ENCODE peak calls at places on chromosomes 5 and 9, in six cellular contexts. One of them, this sample, is unnamed.

GRCh38 chr9:115296831-115297565 is 179.0 kb upstream of the TNC start:
- DNase-seq in H1: no peak
- DNase-seq in trophoblast cell: no peak
- DNase-seq in mesenchymal stem cell: peak; percentile 28
- DNase-seq in IMR-90: no peak
- DNase-seq in neuronal stem cell: no peak
- DNase-seq in this sample: peak; percentile 45

GRCh38 chr9:121672213-121672612 is 20.8 kb downstream of the DAB2IP start:
- DNase-seq in mesenchymal stem cell: no peak
- DNase-seq in H1: no peak
- DNase-seq in neuronal stem cell: no peak
- DNase-seq in trophoblast cell: peak; percentile 27
- DNase-seq in IMR-90: peak; percentile 40
- DNase-seq in this sample: no peak

GRCh38 chr5:168747987-168748777 is 169.0 kb upstream of the PANK3 start:
- DNase-seq in IMR-90: no peak
- DNase-seq in mesenchymal stem cell: no peak
- DNase-seq in H1: peak; percentile 68
- DNase-seq in trophoblast cell: peak; percentile 81
- DNase-seq in neuronal stem cell: peak; percentile 66
- DNase-seq in this sample: peak; percentile 90

GRCh38 chr9:16413509-16414016 is 456.9 kb downstream of the BNC2 start:
- DNase-seq in trophoblast cell: peak; percentile 95
- DNase-seq in IMR-90: peak; percentile 98
- DNase-seq in mesenchymal stem cell: peak; percentile 96
- DNase-seq in neuronal stem cell: no peak
- DNase-seq in H1: no peak
- DNase-seq in this sample: no peak

GRCh38 chr9:135216666-135217431 is 129.4 kb downstream of the OLFM1 start:
- DNase-seq in IMR-90: no peak
- DNase-seq in mesenchymal stem cell: no peak
- DNase-seq in H1: no peak
- DNase-seq in trophoblast cell: no peak
- DNase-seq in neuronal stem cell: no peak
- DNase-seq in this sample: peak; percentile 28

GRCh38 chr9:125586173-125586512 is 120.9 kb downstream of the MAPKAP1 start:
- DNase-seq in trophoblast cell: no peak
- DNase-seq in neuronal stem cell: no peak
- DNase-seq in IMR-90: no peak
- DNase-seq in mesenchymal stem cell: no peak
- DNase-seq in H1: no peak
- DNase-seq in this sample: no peak

GRCh38 chr5:95841914-95842812 is 19.6 kb upstream of the GLRX start:
- DNase-seq in H1: no peak
- DNase-seq in IMR-90: peak; percentile 71
- DNase-seq in trophoblast cell: peak; percentile 80
- DNase-seq in neuronal stem cell: no peak
- DNase-seq in mesenchymal stem cell: peak; percentile 92
- DNase-seq in this sample: no peak

GRCh38 chr9:6819112-6819511 is 61.3 kb downstream of the KDM4C start:
- DNase-seq in mesenchymal stem cell: no peak
- DNase-seq in neuronal stem cell: no peak
- DNase-seq in trophoblast cell: no peak
- DNase-seq in H1: no peak
- DNase-seq in IMR-90: no peak
- DNase-seq in this sample: no peak

GRCh38 chr9:34507966-34508365 is 14.8 kb downstream of the ENHO start:
- DNase-seq in neuronal stem cell: no peak
- DNase-seq in mesenchymal stem cell: no peak
- DNase-seq in H1: no peak
- DNase-seq in trophoblast cell: no peak
- DNase-seq in IMR-90: no peak
- DNase-seq in this sample: no peak

GRCh38 chr9:14690986-14691730 is 2.1 kb downstream of the ZDHHC21 start:
- DNase-seq in mesenchymal stem cell: peak; percentile 7
- DNase-seq in IMR-90: no peak
- DNase-seq in H1: no peak
- DNase-seq in trophoblast cell: no peak
- DNase-seq in neuronal stem cell: no peak
- DNase-seq in this sample: no peak

GRCh38 chr5:181133610-181134231 is 2.8 kb upstream of the OR2V1 start:
- DNase-seq in mesenchymal stem cell: peak; percentile 43
- DNase-seq in neuronal stem cell: no peak
- DNase-seq in H1: no peak
- DNase-seq in IMR-90: peak; percentile 51
- DNase-seq in trophoblast cell: peak; percentile 20
- DNase-seq in this sample: no peak

GRCh38 chr9:124248066-124248465 is 9.7 kb upstream of the NEK6 start:
- DNase-seq in neuronal stem cell: no peak
- DNase-seq in H1: no peak
- DNase-seq in mesenchymal stem cell: no peak
- DNase-seq in trophoblast cell: no peak
- DNase-seq in IMR-90: no peak
- DNase-seq in this sample: no peak

GRCh38 chr5:88683506-88684135 is 199.4 kb downstream of the MEF2C start:
- DNase-seq in trophoblast cell: peak; percentile 29
- DNase-seq in neuronal stem cell: no peak
- DNase-seq in IMR-90: no peak
- DNase-seq in H1: no peak
- DNase-seq in mesenchymal stem cell: no peak
- DNase-seq in this sample: peak; percentile 88

GRCh38 chr5:34459908-34460307 is 196.2 kb upstream of the RAI14 start:
- DNase-seq in neuronal stem cell: no peak
- DNase-seq in trophoblast cell: no peak
- DNase-seq in H1: no peak
- DNase-seq in mesenchymal stem cell: no peak
- DNase-seq in IMR-90: no peak
- DNase-seq in this sample: no peak

GRCh38 chr9:131685753-131686706 is 53.8 kb downstream of the RAPGEF1 start:
- DNase-seq in IMR-90: no peak
- DNase-seq in mesenchymal stem cell: no peak
- DNase-seq in H1: no peak
- DNase-seq in neuronal stem cell: no peak
- DNase-seq in trophoblast cell: no peak
- DNase-seq in this sample: no peak

GRCh38 chr5:122187426-122187825 is 58.1 kb downstream of the ZNF474 start:
- DNase-seq in H1: no peak
- DNase-seq in trophoblast cell: no peak
- DNase-seq in mesenchymal stem cell: no peak
- DNase-seq in neuronal stem cell: no peak
- DNase-seq in IMR-90: no peak
- DNase-seq in this sample: no peak

GRCh38 chr9:112754578-112754977 is 4.0 kb downstream of the SNX30 start:
- DNase-seq in H1: peak; percentile 23
- DNase-seq in trophoblast cell: no peak
- DNase-seq in mesenchymal stem cell: no peak
- DNase-seq in IMR-90: peak; percentile 71
- DNase-seq in neuronal stem cell: no peak
- DNase-seq in this sample: no peak

GRCh38 chr5:130885027-130885426 is 280.0 kb downstream of the HINT1 start:
- DNase-seq in mesenchymal stem cell: no peak
- DNase-seq in IMR-90: no peak
- DNase-seq in neuronal stem cell: no peak
- DNase-seq in trophoblast cell: no peak
- DNase-seq in H1: no peak
- DNase-seq in this sample: no peak

GRCh38 chr5:16593013-16593412 is 23.8 kb downstream of the RETREG1 start:
- DNase-seq in mesenchymal stem cell: no peak
- DNase-seq in IMR-90: no peak
- DNase-seq in neuronal stem cell: no peak
- DNase-seq in trophoblast cell: no peak
- DNase-seq in H1: no peak
- DNase-seq in this sample: no peak

GRCh38 chr9:93825348-93826115 is 129.6 kb downstream of the BARX1 start:
- DNase-seq in trophoblast cell: no peak
- DNase-seq in H1: no peak
- DNase-seq in IMR-90: no peak
- DNase-seq in mesenchymal stem cell: no peak
- DNase-seq in neuronal stem cell: no peak
- DNase-seq in this sample: no peak

DNA sequence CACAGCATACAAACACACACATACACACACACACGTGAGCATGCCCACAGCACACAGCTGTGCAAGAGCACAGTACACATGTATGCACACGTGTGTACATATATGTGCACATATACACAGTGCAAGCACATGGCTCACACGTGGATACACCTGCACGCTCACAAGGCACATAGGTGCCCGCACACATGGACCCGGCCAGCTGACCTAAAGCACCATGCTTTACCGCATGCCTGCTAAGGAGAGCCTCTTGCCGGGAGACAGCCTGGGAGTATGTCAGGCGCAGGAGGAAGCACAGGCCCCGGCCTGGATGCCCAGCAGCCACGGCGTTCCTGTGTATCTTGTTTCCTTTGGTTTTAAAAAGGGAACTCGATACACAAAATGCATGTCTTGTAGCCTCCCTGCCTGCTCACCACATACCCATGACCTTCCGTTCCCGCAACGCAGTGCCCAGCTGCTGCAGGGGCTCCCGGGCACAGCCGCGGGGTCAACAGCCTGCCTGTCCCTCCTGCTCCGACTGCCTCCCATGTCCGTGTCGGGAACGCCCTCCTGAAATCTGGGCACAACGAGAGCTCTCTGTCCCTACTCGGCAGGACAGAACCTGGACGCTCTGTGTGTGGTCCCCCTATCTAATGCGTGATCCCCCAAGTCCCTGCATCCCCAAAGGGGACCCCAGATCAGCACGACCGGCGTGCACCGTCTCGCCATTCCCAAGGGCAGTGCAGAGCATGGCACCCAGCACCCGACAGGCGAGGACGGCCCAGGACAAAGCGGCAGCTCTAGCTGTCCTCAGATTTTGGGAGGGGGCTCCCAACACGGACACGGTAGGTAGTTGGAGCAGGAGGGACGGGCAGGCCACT is 3.6 kb downstream of the SLC12A7 start:
- DNase-seq in trophoblast cell: no peak
- DNase-seq in mesenchymal stem cell: no peak
- DNase-seq in IMR-90: no peak
- DNase-seq in neuronal stem cell: no peak
- DNase-seq in H1: no peak
- DNase-seq in this sample: no peak
- H4K91ac ChIP-seq in trophoblast cell: no peak overlapping the region
- H4K91ac ChIP-seq in mesenchymal stem cell: no peak overlapping the region
- H4K91ac ChIP-seq in IMR-90: no peak overlapping the region
- H4K91ac ChIP-seq in neuronal stem cell: no peak overlapping the region
- H4K91ac ChIP-seq in H1: peak overlapping the region; percentile 63
- H4K91ac ChIP-seq in this sample: no peak overlapping the region

DNA sequence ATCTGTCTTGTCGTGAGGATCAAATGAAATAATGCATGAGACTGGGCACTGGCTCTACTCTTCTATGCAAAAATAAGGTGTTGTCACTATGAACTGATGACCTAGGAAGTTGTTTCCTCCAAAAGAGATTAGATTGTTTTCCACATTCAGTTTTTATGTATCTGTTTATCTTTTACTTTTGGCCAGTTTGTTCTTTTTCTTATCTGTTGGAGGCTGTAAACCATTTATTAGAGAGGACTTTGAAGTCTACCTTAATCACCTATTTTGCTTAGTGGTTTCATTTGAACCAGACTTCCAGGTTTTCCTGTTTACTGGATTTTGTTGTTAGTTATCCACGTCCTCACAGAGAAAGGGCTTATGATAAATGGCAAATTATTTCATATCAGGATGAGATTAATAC is 21.5 kb upstream of the GDA start:
- DNase-seq in mesenchymal stem cell: no peak
- DNase-seq in trophoblast cell: no peak
- DNase-seq in H1: no peak
- DNase-seq in IMR-90: no peak
- DNase-seq in neuronal stem cell: no peak
- DNase-seq in this sample: no peak
- H4K91ac ChIP-seq in mesenchymal stem cell: no peak overlapping the region
- H4K91ac ChIP-seq in trophoblast cell: no peak overlapping the region
- H4K91ac ChIP-seq in H1: no peak overlapping the region
- H4K91ac ChIP-seq in IMR-90: no peak overlapping the region
- H4K91ac ChIP-seq in neuronal stem cell: no peak overlapping the region
- H4K91ac ChIP-seq in this sample: no peak overlapping the region

DNA sequence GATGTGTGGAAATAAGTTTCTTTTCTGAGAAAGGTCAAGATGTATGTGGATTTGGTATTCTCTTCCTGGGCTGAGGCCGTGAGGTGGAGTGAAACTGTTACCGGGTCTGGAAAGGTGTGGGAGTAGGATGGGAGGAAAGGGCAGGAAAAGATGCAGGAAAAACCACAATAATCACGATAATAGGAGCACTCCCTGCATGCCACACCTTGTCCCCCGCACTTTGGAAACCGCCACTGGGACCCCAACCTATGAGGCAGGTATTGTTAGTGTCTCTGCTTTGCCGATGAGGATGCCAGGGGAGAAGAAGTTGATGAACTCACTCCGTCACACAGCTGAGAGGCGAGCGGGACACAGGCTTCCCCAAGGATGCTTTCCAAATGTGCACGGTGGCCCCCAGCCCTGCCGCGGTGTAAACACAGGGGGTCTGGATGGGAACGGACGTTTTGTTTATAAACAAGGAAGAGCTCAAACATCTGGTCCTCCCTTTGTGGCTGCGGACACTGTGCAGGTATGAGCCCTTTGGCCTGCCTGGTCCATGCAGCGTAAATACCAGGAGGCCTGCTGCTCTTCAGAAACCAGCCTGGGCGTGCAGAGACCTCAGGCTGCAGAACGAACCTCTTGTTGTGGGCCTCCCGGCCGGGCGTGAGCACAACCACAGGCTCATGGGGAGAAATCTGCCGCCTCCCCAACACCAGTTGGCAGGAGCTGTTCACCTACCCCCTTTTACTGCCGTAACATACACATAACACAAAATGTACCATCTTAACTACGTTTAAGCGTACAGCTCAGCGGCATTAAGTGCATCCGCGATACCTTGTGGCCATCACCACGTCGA is 126.7 kb downstream of the COL23A1 start:
- DNase-seq in H1: no peak
- DNase-seq in neuronal stem cell: no peak
- DNase-seq in trophoblast cell: no peak
- DNase-seq in IMR-90: no peak
- DNase-seq in mesenchymal stem cell: no peak
- DNase-seq in this sample: no peak
- H4K91ac ChIP-seq in H1: no peak overlapping the region
- H4K91ac ChIP-seq in neuronal stem cell: no peak overlapping the region
- H4K91ac ChIP-seq in trophoblast cell: no peak overlapping the region
- H4K91ac ChIP-seq in IMR-90: no peak overlapping the region
- H4K91ac ChIP-seq in mesenchymal stem cell: no peak overlapping the region
- H4K91ac ChIP-seq in this sample: no peak overlapping the region

DNA sequence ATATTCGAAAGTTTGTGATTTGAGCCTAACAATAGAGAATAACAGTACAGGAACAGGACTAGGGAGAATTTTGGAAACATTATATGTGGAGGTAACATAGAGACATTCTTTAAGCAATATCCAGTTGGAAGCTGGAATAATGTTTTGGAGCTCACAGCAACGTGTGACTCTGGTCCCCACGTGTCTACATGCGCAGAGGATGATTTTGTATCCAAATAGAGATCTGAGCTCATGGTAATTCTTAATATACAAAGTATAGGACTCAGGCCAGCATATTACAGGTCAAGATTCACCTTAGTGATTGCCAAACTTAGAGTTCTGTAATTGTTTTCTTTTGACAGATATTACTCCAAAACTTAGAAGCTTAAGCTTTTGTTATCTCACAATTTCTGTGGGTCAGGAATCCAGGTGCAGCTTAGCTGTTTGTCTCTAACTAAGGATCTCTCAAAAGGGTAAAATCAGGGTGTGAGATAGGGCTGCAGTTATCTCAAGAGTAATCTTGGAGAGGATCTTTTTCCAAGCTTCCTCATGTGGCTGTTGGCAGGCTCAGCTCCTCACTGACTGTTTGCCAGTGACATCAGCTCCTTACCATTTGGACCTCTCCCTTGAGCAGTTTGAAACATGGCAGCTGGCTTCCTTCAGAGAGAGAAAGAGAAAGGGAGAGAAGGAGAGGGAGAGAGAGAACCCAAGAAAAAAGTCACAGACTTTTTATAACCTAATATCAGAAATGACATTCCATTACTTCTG is 272.0 kb upstream of the ZNF462 start:
- DNase-seq in trophoblast cell: peak; percentile 53
- DNase-seq in H1: no peak
- DNase-seq in neuronal stem cell: no peak
- DNase-seq in mesenchymal stem cell: peak; percentile 29
- DNase-seq in IMR-90: no peak
- DNase-seq in this sample: no peak
- H4K91ac ChIP-seq in trophoblast cell: no peak overlapping the region
- H4K91ac ChIP-seq in H1: no peak overlapping the region
- H4K91ac ChIP-seq in neuronal stem cell: no peak overlapping the region
- H4K91ac ChIP-seq in mesenchymal stem cell: no peak overlapping the region
- H4K91ac ChIP-seq in IMR-90: no peak overlapping the region
- H4K91ac ChIP-seq in this sample: no peak overlapping the region

This sample was measured in H9.